ENCODE peak calls at places on chromosomes 4 and X, in eight cellular contexts. V is cardiac muscle cell, I is WERI-Rb-1, D is GM23248, H is psoas muscle, U is left ventricle myocardium inferior, O is neural progenitor cell, F is BJ. C is an unnamed sample. For H3K27me3 and H3K36me3, the result is how much of the 10 kb centered on the place peaks cover.

GRCh38 chrX:20968996-20969395 is 405.2 kb upstream of the CNKSR2 start:
- DNase-seq in V (no peak), I (no peak), D (peak), H (no peak), U (no peak), O (no peak), F (no peak), C (no peak)

GRCh38 chr4:6480532-6481088 is 8.2 kb upstream of the PPP2R2C start:
- DNase-seq in V (no peak), I (no peak), D (no peak), H (no peak), U (no peak), O (no peak), F (no peak), C (no peak)

GRCh38 chr4:92270908-92271307 is 32.9 kb upstream of the GRID2 start:
- DNase-seq in V (peak), I (no peak), D (peak), H (no peak), U (no peak), O (peak), F (no peak), C (no peak)

GRCh38 chr4:72641611-72642010 is 72.6 kb upstream of the ADAMTS3 start:
- DNase-seq in V (no peak), I (no peak), D (peak), H (no peak), U (no peak), O (no peak), F (no peak), C (no peak)

GRCh38 chr4:73018595-73018994 is 50.9 kb downstream of the COX18 start:
- DNase-seq in V (no peak), I (peak), D (no peak), H (no peak), U (no peak), O (peak), F (no peak), C (no peak)

GRCh38 chrX:97895751-97896150 is 1012.0 kb downstream of the RPA4 start:
- DNase-seq in V (no peak), I (no peak), D (peak), H (no peak), U (no peak), O (no peak), F (peak), C (no peak)

GRCh38 chrX:11064851-11065600 is 46.1 kb upstream of the HCCS start:
- DNase-seq in V (no peak), I (no peak), D (peak), H (no peak), U (no peak), O (no peak), F (peak), C (peak)

GRCh38 chrX:106247162-106247561 is 79.1 kb downstream of the PWWP3B start:
- DNase-seq in V (no peak), I (no peak), D (no peak), H (no peak), U (no peak), O (no peak), F (no peak), C (peak)

GRCh38 chr4:155761916-155762315 is 3.1 kb downstream of the GUCY1B1 start:
- DNase-seq in V (no peak), I (no peak), D (no peak), H (no peak), U (no peak), O (peak), F (no peak), C (peak)

DNA sequence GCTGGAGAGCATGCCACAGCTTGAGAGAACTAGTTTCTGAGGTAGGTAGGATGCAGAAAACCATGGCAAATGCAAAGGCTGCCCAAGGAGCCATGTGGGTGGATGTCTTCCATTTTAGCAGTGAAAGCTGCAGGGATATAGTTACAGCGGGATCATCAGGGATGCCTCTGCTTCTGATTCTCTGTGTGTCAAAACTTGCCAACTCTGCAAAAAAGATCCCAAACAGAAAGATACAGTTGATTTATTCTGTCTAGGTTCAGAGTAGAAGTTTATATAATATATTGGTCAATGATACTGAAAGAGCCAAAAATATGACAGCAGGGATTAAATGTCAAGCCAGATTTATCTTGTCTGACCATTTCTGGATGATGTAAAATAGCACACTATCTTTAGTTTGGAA is 42.4 kb upstream of the SFRP2 start:
- DNase-seq in V (no peak), I (no peak), D (no peak), H (no peak), U (no peak), O (no peak), F (no peak), C (no peak)
- H3K27me3 ChIP-seq in V (under half), I (under half), D (under half), H (under half), U (under half), O (under half), F (under half), C (under half)

GRCh38 chr4:42636591-42636990 is 20.3 kb downstream of the ATP8A1 start:
- DNase-seq in V (no peak), I (peak), D (no peak), H (no peak), U (no peak), O (peak), F (no peak), C (no peak)

GRCh38 chr4:42632653-42633382 is 24.1 kb downstream of the ATP8A1 start:
- DNase-seq in V (no peak), I (no peak), D (no peak), H (no peak), U (no peak), O (no peak), F (no peak), C (no peak)

GRCh38 chr4:42637104-42637503 is 19.8 kb downstream of the ATP8A1 start:
- DNase-seq in V (no peak), I (no peak), D (no peak), H (no peak), U (no peak), O (no peak), F (no peak), C (no peak)

GRCh38 chr4:42630908-42631307 is 26.0 kb downstream of the ATP8A1 start:
- DNase-seq in V (no peak), I (no peak), D (no peak), H (no peak), U (no peak), O (no peak), F (no peak), C (no peak)

GRCh38 chr4:42633605-42634388 is 23.1 kb downstream of the ATP8A1 start:
- DNase-seq in V (no peak), I (no peak), D (no peak), H (no peak), U (no peak), O (no peak), F (no peak), C (no peak)
- H3K36me3 ChIP-seq in V (under half), I (under half), D (under half), H (under half), U (under half), O (under half), F (under half), C (under half)

GRCh38 chr4:84482564-84483563 is 16.2 kb downstream of the NKX6-1 start:
- DNase-seq in V (peak), I (no peak), D (peak), H (peak), U (no peak), O (peak), F (no peak), C (no peak)
- H3K4me3 ChIP-seq in V (peak), I (no peak), D (no peak), H (peak), U (peak), O (no peak), F (no peak), C (no peak)

DNA sequence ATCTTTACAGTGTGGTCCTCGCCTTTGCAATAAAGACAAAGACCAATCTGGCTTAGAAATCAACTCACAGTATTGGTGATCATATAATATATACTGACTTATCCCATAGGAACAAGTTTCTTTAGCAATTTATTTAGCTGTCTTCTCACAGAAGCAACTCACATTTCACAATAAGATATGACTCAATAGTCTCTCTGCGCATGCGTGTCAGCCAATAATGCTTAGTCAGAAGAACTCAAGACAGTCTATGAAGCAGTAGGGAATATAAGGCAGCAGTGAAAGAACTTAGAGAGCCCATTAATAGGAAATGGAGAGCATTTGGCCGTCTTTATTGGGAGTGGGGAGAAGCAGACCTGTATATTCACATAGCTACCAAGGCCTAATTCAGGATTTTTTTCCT is 216.7 kb downstream of the IL13RA2 start:
- DNase-seq in V (no peak), I (no peak), D (peak), H (no peak), U (no peak), O (no peak), F (peak), C (no peak)
- H3K27me3 ChIP-seq in V (under half), I (under half), D (under half), H (under half), U (under half), O (under half), F (under half), C (under half)

GRCh38 chr4:113502476-113502875 is 259.1 kb downstream of the CAMK2D start:
- DNase-seq in V (no peak), I (no peak), D (peak), H (no peak), U (no peak), O (no peak), F (no peak), C (peak)
- H3K36me3 ChIP-seq in V (under half), I (under half), D (under half), H (under half), U (under half), O (under half), F (under half), C (under half)

GRCh38 chr4:81605278-81605677 is 133.6 kb upstream of the RASGEF1B start:
- DNase-seq in V (no peak), I (no peak), D (no peak), H (no peak), U (no peak), O (peak), F (no peak), C (no peak)

GRCh38 chr4:81606796-81607550 is 135.3 kb upstream of the RASGEF1B start:
- DNase-seq in V (no peak), I (no peak), D (peak), H (no peak), U (no peak), O (no peak), F (no peak), C (no peak)

GRCh38 chr4:81606166-81606565 is 134.5 kb upstream of the RASGEF1B start:
- DNase-seq in V (no peak), I (no peak), D (peak), H (no peak), U (no peak), O (no peak), F (no peak), C (no peak)

GRCh38 chr4:81602853-81603252 is 131.1 kb upstream of the RASGEF1B start:
- DNase-seq in V (no peak), I (no peak), D (no peak), H (no peak), U (no peak), O (no peak), F (no peak), C (no peak)

GRCh38 chr4:81604683-81605082 is 133.0 kb upstream of the RASGEF1B start:
- DNase-seq in V (no peak), I (no peak), D (no peak), H (no peak), U (no peak), O (no peak), F (no peak), C (no peak)
- H3K4me3 ChIP-seq in V (no peak), I (no peak), D (no peak), H (no peak), U (no peak), O (no peak), F (no peak), C (no peak)

GRCh38 chr4:624705-625590 is at the start of gene PDE6B:
- DNase-seq in V (no peak), I (peak), D (no peak), H (no peak), U (no peak), O (peak), F (no peak), C (peak)
- H3K27me3 ChIP-seq in V (under half), I (under half), D (under half), H (under half), U (half or more), O (under half), F (under half), C (under half)